ENCODE peak calls at places on chromosome 22, in eight cellular contexts. One of them, this sample, is unnamed. For H3K27me3, the result is how much of the 10 kb centered on the place peaks cover.

GRCh38 chr22:45507798-45508197 is 5.1 kb downstream of the FBLN1 start:
- DNase-seq in AG04450: no peak
- DNase-seq in IMR-90: no peak
- DNase-seq in BJ: no peak
- DNase-seq in cardiac muscle cell: no peak
- DNase-seq in stomach: no peak
- DNase-seq in esophagus squamous epithelium: no peak
- DNase-seq in hepatocyte: no peak
- DNase-seq in this sample: no peak

GRCh38 chr22:32848226-32848625 is 46.7 kb downstream of the TIMP3 start:
- DNase-seq in IMR-90: no peak
- DNase-seq in cardiac muscle cell: no peak
- DNase-seq in stomach: no peak
- DNase-seq in esophagus squamous epithelium: no peak
- DNase-seq in AG04450: no peak
- DNase-seq in BJ: no peak
- DNase-seq in hepatocyte: no peak
- DNase-seq in this sample: no peak

GRCh38 chr22:40094449-40094848 is 83.3 kb upstream of the TNRC6B start:
- DNase-seq in cardiac muscle cell: no peak
- DNase-seq in BJ: no peak
- DNase-seq in stomach: no peak
- DNase-seq in AG04450: no peak
- DNase-seq in hepatocyte: no peak
- DNase-seq in esophagus squamous epithelium: no peak
- DNase-seq in IMR-90: peak
- DNase-seq in this sample: no peak

GRCh38 chr22:31093956-31094622 is 13.0 kb downstream of the SMTN start:
- DNase-seq in AG04450: no peak
- DNase-seq in esophagus squamous epithelium: no peak
- DNase-seq in cardiac muscle cell: no peak
- DNase-seq in IMR-90: no peak
- DNase-seq in BJ: no peak
- DNase-seq in stomach: peak
- DNase-seq in hepatocyte: no peak
- DNase-seq in this sample: no peak

GRCh38 chr22:50728523-50728931 is 9.5 kb upstream of the ACR start:
- DNase-seq in BJ: no peak
- DNase-seq in esophagus squamous epithelium: no peak
- DNase-seq in AG04450: no peak
- DNase-seq in cardiac muscle cell: no peak
- DNase-seq in IMR-90: no peak
- DNase-seq in hepatocyte: no peak
- DNase-seq in stomach: no peak
- DNase-seq in this sample: no peak

GRCh38 chr22:22941831-22942510 is 54.4 kb downstream of the IGLL5 start:
- DNase-seq in IMR-90: no peak
- DNase-seq in cardiac muscle cell: no peak
- DNase-seq in BJ: no peak
- DNase-seq in stomach: peak
- DNase-seq in hepatocyte: no peak
- DNase-seq in esophagus squamous epithelium: no peak
- DNase-seq in AG04450: no peak
- DNase-seq in this sample: no peak

GRCh38 chr22:47965896-47966295 is 1203.4 kb downstream of the TBC1D22A start:
- DNase-seq in esophagus squamous epithelium: no peak
- DNase-seq in stomach: no peak
- DNase-seq in AG04450: no peak
- DNase-seq in hepatocyte: no peak
- DNase-seq in cardiac muscle cell: no peak
- DNase-seq in IMR-90: no peak
- DNase-seq in BJ: no peak
- DNase-seq in this sample: no peak

GRCh38 chr22:47582067-47582466 is 819.6 kb downstream of the TBC1D22A start:
- DNase-seq in BJ: no peak
- DNase-seq in hepatocyte: no peak
- DNase-seq in IMR-90: no peak
- DNase-seq in cardiac muscle cell: no peak
- DNase-seq in esophagus squamous epithelium: no peak
- DNase-seq in stomach: no peak
- DNase-seq in AG04450: no peak
- DNase-seq in this sample: no peak

GRCh38 chr22:27791494-27792241 is 9.9 kb downstream of the MN1 start:
- DNase-seq in AG04450: no peak
- DNase-seq in stomach: no peak
- DNase-seq in IMR-90: no peak
- DNase-seq in hepatocyte: no peak
- DNase-seq in esophagus squamous epithelium: no peak
- DNase-seq in cardiac muscle cell: no peak
- DNase-seq in BJ: no peak
- DNase-seq in this sample: no peak
- H3K4me3 ChIP-seq in AG04450: no peak
- H3K4me3 ChIP-seq in stomach: no peak
- H3K4me3 ChIP-seq in IMR-90: no peak
- H3K4me3 ChIP-seq in hepatocyte: no peak
- H3K4me3 ChIP-seq in esophagus squamous epithelium: peak
- H3K4me3 ChIP-seq in cardiac muscle cell: peak
- H3K4me3 ChIP-seq in BJ: no peak
- H3K4me3 ChIP-seq in this sample: no peak

DNA sequence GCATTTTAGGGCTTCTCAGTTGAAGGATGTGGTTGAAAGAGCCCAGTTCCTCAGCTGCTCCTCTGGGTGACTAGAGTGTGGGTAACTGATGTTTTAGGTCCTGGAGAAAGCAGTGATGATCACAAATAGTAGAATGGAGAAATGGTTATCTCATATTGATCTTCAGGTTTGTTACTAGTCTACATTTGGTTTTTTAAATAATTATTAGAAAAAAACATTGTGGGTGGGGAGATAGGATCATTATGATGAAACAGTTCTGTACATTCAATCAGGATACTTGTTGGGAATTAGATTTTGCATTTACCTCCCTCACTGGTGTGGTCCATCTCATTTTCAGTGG is 24.9 kb downstream of the SREBF2 start:
- DNase-seq in BJ: no peak
- DNase-seq in IMR-90: no peak
- DNase-seq in esophagus squamous epithelium: no peak
- DNase-seq in cardiac muscle cell: no peak
- DNase-seq in stomach: no peak
- DNase-seq in hepatocyte: no peak
- DNase-seq in AG04450: no peak
- DNase-seq in this sample: no peak
- TF ChIP-seq CTCF in BJ: no peak
- TF ChIP-seq CTCF in IMR-90: no peak
- TF ChIP-seq CTCF in esophagus squamous epithelium: no peak
- TF ChIP-seq CTCF in cardiac muscle cell: no peak
- TF ChIP-seq CTCF in stomach: no peak
- TF ChIP-seq CTCF in hepatocyte: no peak
- TF ChIP-seq CTCF in AG04450: no peak
- TF ChIP-seq CTCF in this sample: no peak

DNA sequence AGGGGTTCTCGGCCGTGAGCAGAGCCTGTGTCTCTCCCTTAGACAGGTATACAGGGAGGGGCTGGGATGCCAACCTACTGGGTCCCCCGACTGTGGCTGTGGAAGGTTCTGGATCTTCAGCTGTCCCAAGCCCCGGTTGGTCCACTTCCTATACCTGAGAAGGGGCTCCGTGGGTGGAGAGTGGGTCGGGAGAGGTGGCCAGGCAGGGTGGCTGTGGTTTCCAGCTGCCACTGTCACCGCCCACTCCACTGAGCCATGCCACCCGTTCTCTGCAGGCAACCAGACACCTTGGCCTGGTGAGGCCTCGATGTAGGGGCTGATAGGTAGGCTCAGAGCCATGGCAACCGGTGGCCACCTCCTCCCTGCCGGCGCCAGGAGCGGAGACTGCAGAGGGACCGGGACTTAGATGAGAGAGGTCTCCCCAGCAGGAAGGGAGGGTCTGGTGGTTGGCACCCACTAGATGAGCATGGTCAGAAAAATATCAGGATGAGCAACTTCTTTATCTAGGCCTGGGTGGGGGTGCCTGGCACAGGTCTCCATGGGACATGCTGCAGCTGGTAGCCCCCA is 53.8 kb downstream of the TRIOBP start:
- DNase-seq in cardiac muscle cell: no peak
- DNase-seq in esophagus squamous epithelium: no peak
- DNase-seq in BJ: no peak
- DNase-seq in hepatocyte: no peak
- DNase-seq in AG04450: no peak
- DNase-seq in stomach: no peak
- DNase-seq in IMR-90: no peak
- DNase-seq in this sample: no peak
- H3K27me3 ChIP-seq in cardiac muscle cell: under half
- H3K27me3 ChIP-seq in esophagus squamous epithelium: under half
- H3K27me3 ChIP-seq in BJ: under half
- H3K27me3 ChIP-seq in hepatocyte: under half
- H3K27me3 ChIP-seq in AG04450: under half
- H3K27me3 ChIP-seq in stomach: under half
- H3K27me3 ChIP-seq in IMR-90: under half
- H3K27me3 ChIP-seq in this sample: under half

DNA sequence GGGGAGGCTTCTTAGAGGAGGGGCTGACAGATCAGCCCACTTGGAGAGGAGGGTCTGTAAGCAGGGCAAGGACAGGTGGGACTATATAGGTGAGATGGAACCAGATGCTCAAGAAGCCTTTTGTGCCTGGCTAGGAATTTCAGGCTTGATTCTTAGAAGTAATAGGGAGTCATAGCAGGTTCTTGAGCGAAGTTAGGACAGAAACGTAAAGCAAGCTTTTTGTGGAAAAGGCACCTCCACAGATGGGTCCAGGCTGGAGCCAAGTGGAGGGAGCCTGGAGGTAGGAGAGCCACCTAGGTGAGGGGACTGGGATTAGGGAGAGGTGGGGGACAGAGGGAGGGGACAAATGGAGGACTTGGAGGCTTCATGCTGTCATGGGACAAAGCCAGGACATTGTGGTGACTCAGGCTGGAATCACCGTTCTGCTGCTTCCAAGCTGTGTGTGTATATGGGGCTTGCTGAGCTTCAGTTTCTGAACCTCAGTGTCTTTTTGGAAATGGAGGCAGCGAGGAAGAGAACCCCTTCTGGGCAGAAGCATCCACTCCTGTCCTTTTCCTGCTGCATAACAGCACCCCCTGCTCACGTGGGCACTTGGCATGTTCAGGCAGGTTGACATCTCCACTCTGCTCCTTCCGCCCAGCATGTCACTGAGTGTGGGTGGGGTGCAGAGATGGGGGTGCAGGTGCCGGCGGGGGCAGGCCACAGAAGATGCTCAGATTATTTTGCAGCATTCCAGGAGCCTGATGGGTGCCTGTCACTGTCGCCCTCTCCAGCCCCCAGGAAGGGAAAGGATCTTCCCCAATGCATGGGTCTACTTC is 58.0 kb downstream of the MCM5 start:
- DNase-seq in cardiac muscle cell: no peak
- DNase-seq in AG04450: no peak
- DNase-seq in stomach: no peak
- DNase-seq in BJ: no peak
- DNase-seq in IMR-90: peak
- DNase-seq in esophagus squamous epithelium: no peak
- DNase-seq in hepatocyte: no peak
- DNase-seq in this sample: peak
- H3K4me3 ChIP-seq in cardiac muscle cell: no peak
- H3K4me3 ChIP-seq in AG04450: no peak
- H3K4me3 ChIP-seq in stomach: no peak
- H3K4me3 ChIP-seq in BJ: no peak
- H3K4me3 ChIP-seq in IMR-90: no peak
- H3K4me3 ChIP-seq in esophagus squamous epithelium: no peak
- H3K4me3 ChIP-seq in hepatocyte: no peak
- H3K4me3 ChIP-seq in this sample: no peak

GRCh38 chr22:17436981-17437410 is 67.7 kb downstream of the CECR2 start:
- DNase-seq in stomach: no peak
- DNase-seq in cardiac muscle cell: no peak
- DNase-seq in IMR-90: no peak
- DNase-seq in hepatocyte: peak
- DNase-seq in esophagus squamous epithelium: no peak
- DNase-seq in AG04450: no peak
- DNase-seq in BJ: no peak
- DNase-seq in this sample: no peak

GRCh38 chr22:17435375-17435774 is 66.1 kb downstream of the CECR2 start:
- DNase-seq in stomach: no peak
- DNase-seq in BJ: no peak
- DNase-seq in hepatocyte: no peak
- DNase-seq in AG04450: no peak
- DNase-seq in IMR-90: no peak
- DNase-seq in esophagus squamous epithelium: no peak
- DNase-seq in cardiac muscle cell: no peak
- DNase-seq in this sample: no peak

GRCh38 chr22:17434856-17435255 is 65.6 kb downstream of the CECR2 start:
- DNase-seq in AG04450: no peak
- DNase-seq in esophagus squamous epithelium: no peak
- DNase-seq in IMR-90: no peak
- DNase-seq in cardiac muscle cell: no peak
- DNase-seq in stomach: no peak
- DNase-seq in hepatocyte: no peak
- DNase-seq in BJ: no peak
- DNase-seq in this sample: peak

GRCh38 chr22:17441326-17441725 is 72.1 kb downstream of the CECR2 start:
- DNase-seq in esophagus squamous epithelium: no peak
- DNase-seq in IMR-90: no peak
- DNase-seq in cardiac muscle cell: no peak
- DNase-seq in AG04450: no peak
- DNase-seq in hepatocyte: no peak
- DNase-seq in BJ: no peak
- DNase-seq in stomach: no peak
- DNase-seq in this sample: no peak

GRCh38 chr22:17436382-17436951 is 67.2 kb downstream of the CECR2 start:
- DNase-seq in IMR-90: no peak
- DNase-seq in stomach: no peak
- DNase-seq in esophagus squamous epithelium: no peak
- DNase-seq in BJ: no peak
- DNase-seq in AG04450: no peak
- DNase-seq in hepatocyte: peak
- DNase-seq in cardiac muscle cell: peak
- DNase-seq in this sample: no peak
- TF ChIP-seq CTCF in IMR-90: no peak
- TF ChIP-seq CTCF in stomach: no peak
- TF ChIP-seq CTCF in esophagus squamous epithelium: no peak
- TF ChIP-seq CTCF in BJ: no peak
- TF ChIP-seq CTCF in AG04450: no peak
- TF ChIP-seq CTCF in hepatocyte: no peak
- TF ChIP-seq CTCF in cardiac muscle cell: peak
- TF ChIP-seq CTCF in this sample: no peak